ENCODE peak calls at places on chromosome 20, in six cellular contexts. W is effector memory CD4-positive, alpha-beta T cell; L is stomach; Z is fibroblast of mammary gland; H is SK-N-SH; B is CD4-positive, alpha-beta memory T cell. A is an unnamed sample.

GRCh38 chr20:15576401-15576800 is 996.8 kb downstream of the KIF16B start:
- DNase-seq in B (no peak), L (no peak), H (no peak), Z (peak), W (no peak), A (no peak)

GRCh38 chr20:10922941-10923340 is 249.1 kb upstream of the JAG1 start:
- DNase-seq in H (no peak), Z (peak), L (no peak), B (no peak), W (no peak), A (no peak)

GRCh38 chr20:13041574-13042457 is 33.0 kb downstream of the SPTLC3 start:
- DNase-seq in H (no peak), B (no peak), W (no peak), L (no peak), Z (peak), A (no peak)

GRCh38 chr20:8447262-8448120 is 315.4 kb downstream of the PLCB1 start:
- DNase-seq in L (peak), Z (no peak), W (no peak), H (no peak), B (no peak), A (no peak)

GRCh38 chr20:48571945-48572589 is 255.7 kb downstream of the PREX1 start:
- DNase-seq in L (no peak), B (no peak), H (peak), W (no peak), Z (no peak), A (no peak)

GRCh38 chr20:51811040-51811351 is 8.7 kb upstream of the SALL4 start:
- DNase-seq in H (no peak), B (no peak), L (no peak), Z (peak), W (no peak), A (no peak)

GRCh38 chr20:39291301-39291700 is 329.2 kb downstream of the DHX35 start:
- DNase-seq in H (no peak), W (no peak), B (no peak), Z (peak), L (no peak), A (no peak)

GRCh38 chr20:34834459-34834893 is 9.0 kb upstream of the NCOA6 start:
- DNase-seq in H (peak), Z (peak), B (peak), W (no peak), L (no peak), A (no peak)

GRCh38 chr20:11366660-11367059 is 551.0 kb upstream of the BTBD3 start:
- DNase-seq in H (no peak), L (no peak), Z (no peak), B (no peak), W (no peak), A (no peak)

GRCh38 chr20:10718671-10719070 is 44.9 kb upstream of the JAG1 start:
- DNase-seq in L (no peak), B (no peak), Z (no peak), H (no peak), W (no peak), A (no peak)

GRCh38 chr20:21529863-21530262 is 16.0 kb upstream of the NKX2-2 start:
- DNase-seq in W (no peak), Z (no peak), B (no peak), L (no peak), H (no peak), A (no peak)

GRCh38 chr20:15834857-15835256 is 738.4 kb downstream of the KIF16B start:
- DNase-seq in H (no peak), B (no peak), L (no peak), W (no peak), Z (no peak), A (no peak)

GRCh38 chr20:50193169-50193850 is 2.7 kb downstream of the CEBPB start:
- DNase-seq in L (no peak), Z (peak), B (no peak), H (no peak), W (no peak), A (no peak)
- H3K4me3 ChIP-seq in L (peak), Z (peak), B (peak), H (peak), W (peak), A (peak)

GRCh38 chr20:63733579-63734081 is 2.8 kb upstream of the LIME1 start:
- DNase-seq in L (no peak), B (no peak), W (no peak), Z (no peak), H (no peak), A (no peak)
- H3K4me3 ChIP-seq in L (no peak), B (no peak), W (no peak), Z (no peak), H (no peak), A (no peak)

DNA sequence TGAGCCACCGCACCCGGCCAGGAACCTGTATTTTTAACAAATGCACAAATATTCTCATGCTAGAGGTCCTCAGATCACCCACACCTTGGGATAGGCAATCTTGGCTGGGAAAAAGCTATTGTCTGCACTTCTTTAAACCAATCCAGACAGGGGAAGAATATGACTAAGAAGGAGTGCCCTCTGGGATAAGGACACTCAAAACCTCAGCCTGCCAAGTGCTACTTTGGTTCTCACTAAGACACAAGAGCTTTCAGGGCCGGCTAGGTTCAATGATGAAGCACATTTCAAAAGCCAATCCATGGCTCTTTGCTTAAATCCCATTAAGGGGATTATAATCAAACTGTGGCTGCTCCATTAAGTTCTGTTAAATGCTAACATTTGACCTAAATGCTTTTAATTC is 56.8 kb downstream of the SLC23A2 start:
- DNase-seq in Z (peak), L (no peak), H (no peak), B (no peak), W (no peak), A (no peak)
- H3K4me3 ChIP-seq in Z (no peak), L (no peak), H (no peak), B (no peak), W (no peak), A (no peak)

DNA sequence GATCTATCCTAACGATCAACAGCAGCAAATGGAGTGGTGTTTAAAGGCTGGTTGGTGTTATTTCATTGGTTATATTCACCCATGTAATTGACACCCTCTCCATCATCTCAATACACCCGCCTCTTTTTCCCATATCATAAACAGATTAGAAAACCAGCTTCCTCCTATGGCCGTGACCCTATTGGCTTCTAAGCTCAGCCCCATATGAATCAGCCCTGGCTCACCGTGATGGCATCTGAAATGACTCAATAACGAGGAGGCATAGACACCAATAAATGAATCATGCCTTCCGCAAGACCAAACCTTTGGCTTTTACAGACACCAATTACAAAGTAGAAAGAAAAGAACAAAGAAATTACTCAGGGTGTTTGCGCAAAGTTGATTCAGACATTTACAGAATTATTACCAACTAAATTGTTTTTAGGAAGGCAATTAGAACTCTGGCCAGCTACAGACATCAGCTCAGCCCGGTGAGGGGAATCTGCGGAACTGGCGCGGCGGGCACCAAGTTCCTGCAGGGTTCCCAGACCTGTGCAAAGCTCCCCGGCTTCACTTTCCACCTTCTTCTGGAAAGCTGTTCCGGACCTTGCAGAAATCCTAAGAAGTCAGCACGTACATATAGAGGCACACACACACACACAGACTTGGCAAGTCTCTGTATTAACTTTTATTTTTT is 11.5 kb downstream of the PMEPA1 start:
- DNase-seq in H (peak), B (no peak), Z (peak), W (no peak), L (peak), A (peak)
- H3K4me3 ChIP-seq in H (peak), B (no peak), Z (no peak), W (no peak), L (no peak), A (peak)

GRCh38 chr20:63295846-63296245 is 2.9 kb downstream of the COL20A1 start:
- DNase-seq in L (no peak), H (no peak), Z (no peak), B (no peak), W (no peak), A (no peak)
- H3K4me3 ChIP-seq in L (no peak), H (no peak), Z (no peak), B (no peak), W (no peak), A (no peak)

GRCh38 chr20:50312682-50313187 is 122.1 kb downstream of the CEBPB start:
- DNase-seq in W (no peak), L (peak), Z (peak), H (no peak), B (no peak), A (peak)

GRCh38 chr20:50313223-50313820 is 122.7 kb downstream of the CEBPB start:
- DNase-seq in H (no peak), L (no peak), W (no peak), B (no peak), Z (peak), A (no peak)

GRCh38 chr20:50313827-50314226 is 123.2 kb downstream of the CEBPB start:
- DNase-seq in H (no peak), L (no peak), W (no peak), B (no peak), Z (no peak), A (no peak)

GRCh38 chr20:50314936-50315335 is 124.3 kb downstream of the CEBPB start:
- DNase-seq in W (no peak), Z (no peak), L (no peak), B (no peak), H (no peak), A (no peak)

DNA sequence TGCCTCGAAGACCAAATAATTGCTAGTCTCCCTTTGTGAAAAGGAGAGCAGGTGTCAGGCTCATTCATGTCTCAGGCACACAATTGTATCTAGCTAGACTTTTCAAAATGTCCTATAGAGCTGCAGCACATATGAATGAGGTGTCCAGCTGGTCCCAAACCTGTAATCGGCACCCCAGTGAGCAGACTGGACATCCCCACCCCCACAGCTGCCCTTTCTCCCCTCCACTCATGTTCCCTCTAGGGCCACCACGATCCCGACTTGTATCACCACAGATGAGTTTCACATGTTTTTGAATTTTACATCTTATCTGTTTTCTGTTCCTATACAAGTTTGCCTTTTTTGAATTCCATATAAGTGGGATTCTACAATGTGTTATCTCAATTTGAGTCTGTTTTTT is 123.7 kb downstream of the CEBPB start:
- DNase-seq in W (no peak), Z (no peak), H (no peak), L (no peak), B (no peak), A (no peak)
- H3K4me3 ChIP-seq in W (no peak), Z (no peak), H (no peak), L (no peak), B (no peak), A (no peak)

A was measured in thoracic aorta.